ENCODE peak calls at places on chromosomes 2 and 18, in nine cellular contexts. K, T, Q, O, C, F, S, W and U are unnamed samples.

GRCh38 chr2:12050381-12050780 is 303.9 kb downstream of the LPIN1 start:
- DNase-seq in O (no peak), Q (peak), S (peak), F (no peak), C (no peak), W (no peak), T (no peak), K (peak), U (peak)

GRCh38 chr2:227450921-227451654 is 20.9 kb upstream of the AGFG1 start:
- DNase-seq in K (peak), S (no peak), W (peak), C (no peak), O (no peak), Q (no peak), F (no peak), T (no peak), U (no peak)

GRCh38 chr2:154794328-154794870 is 95.9 kb downstream of the KCNJ3 start:
- DNase-seq in O (no peak), F (no peak), W (no peak), T (no peak), C (no peak), K (no peak), Q (no peak), S (no peak), U (no peak)

GRCh38 chr2:3211971-3212362 is 165.7 kb downstream of the EIPR1 start:
- DNase-seq in Q (no peak), O (no peak), W (no peak), T (no peak), S (no peak), F (no peak), K (no peak), C (no peak), U (no peak)

GRCh38 chr2:73284296-73285161 is at the start of gene FBXO41:
- DNase-seq in Q (peak), S (no peak), W (peak), T (no peak), O (peak), K (peak), F (no peak), C (peak), U (no peak)

GRCh38 chr2:109348190-109348589 is 219.2 kb downstream of the SH3RF3 start:
- DNase-seq in T (no peak), S (no peak), Q (no peak), W (no peak), K (no peak), F (no peak), O (no peak), C (no peak), U (no peak)

GRCh38 chr2:171516793-171517192 is 5.5 kb upstream of the CYBRD1 start:
- DNase-seq in W (no peak), Q (no peak), C (no peak), T (no peak), S (no peak), O (no peak), F (no peak), K (no peak), U (no peak)

GRCh38 chr2:120910956-120911951 is 175.6 kb downstream of the GLI2 start:
- DNase-seq in S (no peak), F (no peak), K (no peak), Q (peak), C (no peak), T (no peak), W (no peak), O (no peak), U (peak)

GRCh38 chr2:70984576-70985282 is 6.3 kb downstream of the ANKRD53 start:
- DNase-seq in F (peak), T (peak), O (peak), C (peak), W (peak), Q (peak), K (peak), S (peak), U (peak)

GRCh38 chr2:176931588-176932563 is 280.7 kb upstream of the HNRNPA3 start:
- DNase-seq in K (no peak), F (no peak), W (no peak), C (peak), T (no peak), O (no peak), S (peak), Q (no peak), U (peak)

GRCh38 chr2:71880846-71881610 is 266.6 kb downstream of the CYP26B1 start:
- DNase-seq in F (peak), T (peak), Q (peak), W (peak), K (no peak), O (no peak), S (peak), C (no peak), U (peak)

GRCh38 chr2:107312240-107312639 is 426.3 kb upstream of the ST6GAL2 start:
- DNase-seq in K (no peak), T (no peak), S (no peak), C (no peak), F (no peak), O (no peak), Q (no peak), W (no peak), U (no peak)

GRCh38 chr2:46332686-46333281 is 35.6 kb downstream of the EPAS1 start:
- DNase-seq in C (no peak), O (peak), W (no peak), F (no peak), Q (peak), T (no peak), K (no peak), S (peak), U (peak)

GRCh38 chr2:157486596-157487270 is 42.8 kb upstream of the CYTIP start:
- DNase-seq in K (no peak), S (peak), T (no peak), O (no peak), F (no peak), Q (peak), W (no peak), C (no peak), U (no peak)

GRCh38 chr2:166632616-166633015 is 138.6 kb upstream of the SCN7A start:
- DNase-seq in O (no peak), K (no peak), C (no peak), T (no peak), W (no peak), Q (peak), S (no peak), F (no peak), U (no peak)

GRCh38 chr2:28422903-28423741 is 30.5 kb downstream of the FOSL2 start:
- DNase-seq in O (no peak), T (no peak), Q (no peak), C (no peak), F (no peak), S (no peak), W (no peak), K (no peak), U (no peak)

GRCh38 chr18:45628979-45629958 is 14.0 kb downstream of the SLC14A2 start:
- DNase-seq in K (peak), F (no peak), C (no peak), W (no peak), T (no peak), O (no peak), S (peak), Q (peak), U (peak)

GRCh38 chr2:169476459-169476858 is 2.8 kb upstream of the BBS5 start:
- DNase-seq in O (no peak), W (no peak), C (no peak), K (no peak), T (no peak), S (peak), Q (peak), F (no peak), U (peak)

GRCh38 chr2:42996528-42996927 is 204.1 kb upstream of the HAAO start:
- DNase-seq in F (peak), T (no peak), O (no peak), K (no peak), C (no peak), S (no peak), W (no peak), Q (no peak), U (peak)

GRCh38 chr18:59690216-59691045 is 6.8 kb downstream of the CCBE1 start:
- DNase-seq in W (no peak), O (no peak), C (no peak), S (no peak), Q (no peak), K (no peak), T (no peak), F (no peak), U (no peak)

GRCh38 chr2:46737577-46737976 is 178.0 kb downstream of the MCFD2 start:
- DNase-seq in T (no peak), C (no peak), F (no peak), W (no peak), K (no peak), Q (peak), O (no peak), S (peak), U (peak)

GRCh38 chr2:172762554-172762953 is 26.9 kb downstream of the RAPGEF4 start:
- DNase-seq in T (no peak), K (no peak), S (no peak), C (no peak), O (no peak), W (no peak), Q (no peak), F (no peak), U (no peak)

GRCh38 chr18:41695441-41695840 is 259.6 kb upstream of the PIK3C3 start:
- DNase-seq in W (no peak), Q (no peak), T (no peak), K (no peak), S (no peak), F (no peak), C (peak), O (no peak), U (no peak)

GRCh38 chr2:11568436-11568835 is 34.6 kb downstream of the GREB1 start:
- DNase-seq in F (peak), Q (no peak), S (no peak), K (no peak), O (no peak), W (no peak), T (no peak), C (no peak), U (no peak)

GRCh38 chr2:11552260-11552638 is 18.4 kb downstream of the GREB1 start:
- DNase-seq in T (no peak), S (no peak), O (no peak), F (no peak), W (no peak), Q (no peak), C (no peak), K (no peak), U (no peak)

GRCh38 chr2:112812318-112813042 is 24.1 kb downstream of the IL1B start:
- DNase-seq in Q (peak), W (no peak), T (no peak), O (no peak), F (no peak), K (no peak), S (peak), C (no peak), U (peak)

GRCh38 chr18:21593540-21594257 is 6.8 kb downstream of the ESCO1 start:
- DNase-seq in O (no peak), W (no peak), F (no peak), Q (no peak), T (no peak), S (no peak), C (no peak), K (no peak), U (no peak)

GRCh38 chr2:235495373-235496238 is 1.8 kb downstream of the AGAP1 start:
- DNase-seq in Q (no peak), C (peak), W (no peak), O (peak), K (no peak), S (no peak), T (no peak), F (no peak), U (peak)

GRCh38 chr2:54557601-54558187 is 101.6 kb downstream of the SPTBN1 start:
- DNase-seq in Q (no peak), W (peak), O (peak), T (peak), C (peak), S (peak), F (no peak), K (no peak), U (peak)

GRCh38 chr18:6609882-6610281 is 119.6 kb upstream of the ARHGAP28 start:
- DNase-seq in Q (no peak), S (no peak), W (no peak), C (no peak), K (no peak), O (no peak), T (no peak), F (no peak), U (no peak)

GRCh38 chr2:217835931-217836881 is 166.6 kb downstream of the TNS1 start:
- DNase-seq in Q (peak), O (no peak), W (peak), C (no peak), S (no peak), F (no peak), T (peak), K (peak), U (no peak)

GRCh38 chr18:23143871-23144270 is 8.6 kb downstream of the CABLES1 start:
- DNase-seq in S (no peak), O (no peak), F (no peak), T (no peak), K (no peak), W (no peak), Q (no peak), C (no peak), U (no peak)

GRCh38 chr2:142918624-142919023 is 41.2 kb downstream of the KYNU start:
- DNase-seq in T (no peak), W (no peak), S (no peak), O (no peak), C (no peak), K (no peak), F (no peak), Q (peak), U (no peak)

GRCh38 chr2:142920579-142920978 is 43.1 kb downstream of the KYNU start:
- DNase-seq in K (no peak), F (no peak), C (no peak), T (no peak), O (no peak), Q (peak), S (no peak), W (no peak), U (no peak)

GRCh38 chr2:142914507-142915313 is 37.2 kb downstream of the KYNU start:
- DNase-seq in K (no peak), Q (no peak), S (no peak), W (no peak), C (peak), T (no peak), F (no peak), O (no peak), U (no peak)

DNA sequence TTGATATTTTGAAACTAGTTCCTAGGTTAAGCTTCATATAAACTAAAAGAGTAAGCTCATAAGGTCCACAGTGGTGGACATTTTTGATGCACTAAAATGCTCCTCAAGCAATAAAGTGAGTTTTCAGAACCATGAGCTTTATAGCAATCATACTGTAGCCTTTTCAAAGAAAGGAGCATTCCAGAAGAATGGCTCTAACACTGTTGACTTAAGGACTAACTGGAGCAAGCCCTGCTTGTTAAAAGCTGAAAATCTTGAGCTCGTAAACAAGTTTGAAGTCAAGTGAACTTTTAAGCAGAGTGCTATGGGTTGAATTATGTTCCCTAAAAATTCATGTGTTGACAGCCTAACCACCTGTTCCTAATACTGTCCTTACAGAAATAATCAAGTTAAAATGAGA is 38.0 kb downstream of the KYNU start:
- DNase-seq in K (no peak), F (no peak), T (no peak), W (no peak), O (no peak), C (no peak), S (no peak), Q (peak), U (no peak)
- H3K27ac ChIP-seq in K (no peak), F (no peak), T (no peak), W (no peak), O (no peak), C (no peak), S (no peak), Q (no peak), U (no peak)

GRCh38 chr2:232659359-232659758 is 26.0 kb downstream of the EFHD1 start:
- DNase-seq in K (no peak), F (no peak), S (no peak), Q (no peak), T (no peak), W (no peak), C (no peak), O (no peak), U (no peak)
- TF ChIP-seq CTCF in K (no peak), F (no peak), S (no peak), Q (no peak), T (no peak), W (no peak), C (no peak), O (no peak), U (no peak)

GRCh38 chr2:105809099-105809473 is 64.4 kb downstream of the NCK2 start:
- DNase-seq in W (no peak), T (no peak), O (no peak), F (no peak), C (peak), Q (no peak), S (peak), K (no peak), U (no peak)

GRCh38 chr2:105806994-105807393 is 62.3 kb downstream of the NCK2 start:
- DNase-seq in Q (no peak), T (no peak), S (no peak), O (no peak), W (no peak), F (no peak), K (no peak), C (no peak), U (no peak)

GRCh38 chr2:105812180-105813044 is 67.7 kb downstream of the NCK2 start:
- DNase-seq in S (peak), C (peak), O (peak), K (no peak), Q (peak), T (peak), F (no peak), W (no peak), U (no peak)

GRCh38 chr2:105809723-105810122 is 65.0 kb downstream of the NCK2 start:
- DNase-seq in C (no peak), T (no peak), W (no peak), K (no peak), S (no peak), Q (no peak), F (no peak), O (no peak), U (no peak)

GRCh38 chr2:105808418-105809098 is 63.8 kb downstream of the NCK2 start:
- DNase-seq in O (no peak), W (no peak), S (no peak), Q (no peak), T (no peak), C (no peak), K (no peak), F (no peak), U (no peak)
- H3K27ac ChIP-seq in O (no peak), W (no peak), S (no peak), Q (no peak), T (no peak), C (peak), K (no peak), F (no peak), U (no peak)

GRCh38 chr2:206353685-206354084 is 79.2 kb downstream of the ZDBF2 start:
- DNase-seq in S (no peak), W (no peak), Q (no peak), C (peak), K (no peak), F (no peak), O (no peak), T (no peak), U (no peak)
- TF ChIP-seq CTCF in S (peak), W (no peak), Q (no peak), C (peak), K (no peak), F (no peak), O (no peak), T (no peak), U (no peak)

GRCh38 chr2:60213865-60214657 is 339.4 kb downstream of the BCL11A start:
- DNase-seq in K (peak), S (peak), W (peak), Q (no peak), O (no peak), T (no peak), F (no peak), C (no peak), U (peak)

GRCh38 chr2:60219536-60219935 is 333.9 kb downstream of the BCL11A start:
- DNase-seq in O (no peak), S (no peak), T (no peak), Q (no peak), K (no peak), W (no peak), F (no peak), C (no peak), U (no peak)

GRCh38 chr2:60216452-60216995 is 336.9 kb downstream of the BCL11A start:
- DNase-seq in C (no peak), O (no peak), T (no peak), Q (no peak), F (no peak), W (no peak), S (no peak), K (no peak), U (no peak)

GRCh38 chr2:60212174-60212945 is 341.1 kb downstream of the BCL11A start:
- DNase-seq in O (no peak), F (no peak), S (no peak), C (no peak), T (no peak), W (peak), Q (no peak), K (no peak), U (no peak)

DNA sequence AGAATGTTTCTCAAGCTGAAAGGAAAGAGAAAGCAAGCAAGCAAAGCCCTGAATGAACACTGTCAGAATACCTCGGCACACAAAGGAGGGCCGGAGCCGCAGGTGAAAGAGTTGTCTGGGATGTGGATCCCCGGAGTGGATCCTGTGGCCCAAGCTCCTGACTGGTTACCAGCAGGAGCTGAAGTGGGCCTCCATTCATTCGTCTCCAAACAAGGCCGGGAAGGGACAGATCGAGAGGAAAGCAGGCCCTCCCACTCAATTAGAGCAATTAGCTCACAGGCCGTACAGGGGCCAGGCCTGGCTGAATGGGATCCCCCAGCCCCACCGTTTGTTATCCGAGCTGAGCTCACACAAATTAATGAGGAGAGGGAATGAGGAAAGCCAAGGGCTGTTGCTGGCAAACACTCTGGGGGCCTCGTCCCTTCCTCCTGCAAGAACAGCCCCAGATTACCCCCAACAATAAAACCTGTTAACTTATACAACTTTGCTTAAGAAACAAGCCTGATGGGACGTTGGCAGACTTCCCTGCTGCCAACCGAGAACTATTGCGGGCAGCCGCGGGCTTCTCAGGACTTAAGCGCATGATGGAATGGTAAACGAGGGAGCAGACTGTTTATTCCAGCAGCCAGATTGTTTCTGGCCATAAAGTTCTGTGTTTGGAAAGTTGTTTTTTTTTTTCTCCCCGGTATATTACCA is 338.0 kb downstream of the BCL11A start:
- DNase-seq in W (peak), S (no peak), C (no peak), F (no peak), T (no peak), Q (no peak), K (no peak), O (no peak), U (no peak)
- H3K27ac ChIP-seq in W (peak), S (no peak), C (no peak), F (peak), T (no peak), Q (no peak), K (no peak), O (no peak), U (no peak)

GRCh38 chr2:16082276-16082675 is 141.9 kb downstream of the MYCN start:
- DNase-seq in C (no peak), F (no peak), K (no peak), Q (no peak), S (no peak), O (no peak), T (no peak), W (no peak), U (no peak)

GRCh38 chr2:16080516-16080915 is 140.2 kb downstream of the MYCN start:
- DNase-seq in C (no peak), S (no peak), W (no peak), K (no peak), T (no peak), O (no peak), Q (no peak), F (no peak), U (no peak)

GRCh38 chr2:16080071-16080470 is 139.7 kb downstream of the MYCN start:
- DNase-seq in F (no peak), C (no peak), Q (no peak), O (no peak), S (no peak), T (no peak), W (no peak), K (no peak), U (no peak)

GRCh38 chr2:16079637-16080036 is 139.3 kb downstream of the MYCN start:
- DNase-seq in C (no peak), S (no peak), O (no peak), F (no peak), K (no peak), Q (no peak), W (no peak), T (no peak), U (no peak)

GRCh38 chr2:16081316-16082200 is 141.2 kb downstream of the MYCN start:
- DNase-seq in F (no peak), S (no peak), T (no peak), W (no peak), C (no peak), Q (no peak), O (no peak), K (no peak), U (no peak)
- TF ChIP-seq CTCF in F (no peak), S (no peak), T (no peak), W (no peak), C (no peak), Q (no peak), O (no peak), K (no peak), U (no peak)